ENCODE peak calls at places on chromosomes 11 and 22, in ten cellular contexts. One of them, this sample, is unnamed.

GRCh38 chr22:37794376-37794775 is 13.4 kb upstream of the GCAT start:
- DNase-seq in mammary epithelial cell: no peak
- DNase-seq in right lobe of liver: no peak
- DNase-seq in right atrium auricular region: no peak
- DNase-seq in heart left ventricle: no peak
- DNase-seq in tibial nerve: no peak
- DNase-seq in left ventricle myocardium inferior: no peak
- DNase-seq in stomach: no peak
- DNase-seq in mucosa of descending colon: no peak
- DNase-seq in uterus: no peak
- DNase-seq in this sample: no peak

GRCh38 chr11:111183706-111184105 is 61.8 kb upstream of the POU2AF2 start:
- DNase-seq in mammary epithelial cell: no peak
- DNase-seq in right lobe of liver: no peak
- DNase-seq in right atrium auricular region: no peak
- DNase-seq in heart left ventricle: no peak
- DNase-seq in tibial nerve: no peak
- DNase-seq in left ventricle myocardium inferior: no peak
- DNase-seq in stomach: no peak
- DNase-seq in mucosa of descending colon: no peak
- DNase-seq in uterus: no peak
- DNase-seq in this sample: no peak

GRCh38 chr22:44691796-44692661 is 10.0 kb upstream of the PRR5 start:
- DNase-seq in mammary epithelial cell: no peak
- DNase-seq in right lobe of liver: no peak
- DNase-seq in right atrium auricular region: no peak
- DNase-seq in heart left ventricle: no peak
- DNase-seq in tibial nerve: no peak
- DNase-seq in left ventricle myocardium inferior: no peak
- DNase-seq in stomach: no peak
- DNase-seq in mucosa of descending colon: no peak
- DNase-seq in uterus: no peak
- DNase-seq in this sample: no peak

GRCh38 chr22:30890689-30891442 is 77.7 kb downstream of the MORC2 start:
- DNase-seq in mammary epithelial cell: peak; percentile 22
- DNase-seq in right lobe of liver: peak; percentile 44
- DNase-seq in right atrium auricular region: no peak
- DNase-seq in heart left ventricle: peak; percentile 28
- DNase-seq in tibial nerve: no peak
- DNase-seq in left ventricle myocardium inferior: peak; percentile 16
- DNase-seq in stomach: peak; percentile 57
- DNase-seq in mucosa of descending colon: peak; percentile 50
- DNase-seq in uterus: peak; percentile 26
- DNase-seq in this sample: peak; percentile 34

GRCh38 chr11:70020336-70021214 is 57.5 kb upstream of the ANO1 start:
- DNase-seq in mammary epithelial cell: no peak
- DNase-seq in right lobe of liver: no peak
- DNase-seq in right atrium auricular region: no peak
- DNase-seq in heart left ventricle: peak; percentile 57
- DNase-seq in tibial nerve: no peak
- DNase-seq in left ventricle myocardium inferior: peak; percentile 39
- DNase-seq in stomach: no peak
- DNase-seq in mucosa of descending colon: no peak
- DNase-seq in uterus: no peak
- DNase-seq in this sample: no peak

GRCh38 chr11:44349328-44349727 is 39.4 kb upstream of the ALX4 start:
- DNase-seq in mammary epithelial cell: no peak
- DNase-seq in right lobe of liver: no peak
- DNase-seq in right atrium auricular region: no peak
- DNase-seq in heart left ventricle: no peak
- DNase-seq in tibial nerve: no peak
- DNase-seq in left ventricle myocardium inferior: no peak
- DNase-seq in stomach: no peak
- DNase-seq in mucosa of descending colon: no peak
- DNase-seq in uterus: no peak
- DNase-seq in this sample: no peak

GRCh38 chr22:42670921-42671709 is 21.9 kb upstream of the CYB5R3 start:
- DNase-seq in mammary epithelial cell: no peak
- DNase-seq in right lobe of liver: no peak
- DNase-seq in right atrium auricular region: no peak
- DNase-seq in heart left ventricle: no peak
- DNase-seq in tibial nerve: no peak
- DNase-seq in left ventricle myocardium inferior: no peak
- DNase-seq in stomach: no peak
- DNase-seq in mucosa of descending colon: no peak
- DNase-seq in uterus: no peak
- DNase-seq in this sample: no peak

GRCh38 chr22:36415415-36416168 is 27.8 kb upstream of the MYH9 start:
- DNase-seq in mammary epithelial cell: no peak
- DNase-seq in right lobe of liver: no peak
- DNase-seq in right atrium auricular region: no peak
- DNase-seq in heart left ventricle: no peak
- DNase-seq in tibial nerve: no peak
- DNase-seq in left ventricle myocardium inferior: no peak
- DNase-seq in stomach: no peak
- DNase-seq in mucosa of descending colon: no peak
- DNase-seq in uterus: no peak
- DNase-seq in this sample: no peak

GRCh38 chr11:31233425-31233824 is 136.1 kb downstream of the DCDC1 start:
- DNase-seq in mammary epithelial cell: peak; percentile 6
- DNase-seq in right lobe of liver: no peak
- DNase-seq in right atrium auricular region: no peak
- DNase-seq in heart left ventricle: no peak
- DNase-seq in tibial nerve: no peak
- DNase-seq in left ventricle myocardium inferior: no peak
- DNase-seq in stomach: no peak
- DNase-seq in mucosa of descending colon: no peak
- DNase-seq in uterus: no peak
- DNase-seq in this sample: no peak
- TF ChIP-seq CTCF in mammary epithelial cell: peak; percentile 64
- TF ChIP-seq CTCF in right lobe of liver: peak; percentile 13
- TF ChIP-seq CTCF in right atrium auricular region: peak; percentile 23
- TF ChIP-seq CTCF in heart left ventricle: no peak
- TF ChIP-seq CTCF in tibial nerve: no peak
- TF ChIP-seq CTCF in left ventricle myocardium inferior: no peak
- TF ChIP-seq CTCF in stomach: no peak
- TF ChIP-seq CTCF in mucosa of descending colon: no peak
- TF ChIP-seq CTCF in uterus: no peak
- TF ChIP-seq CTCF in this sample: peak; percentile 10

GRCh38 chr11:114153224-114153623 is 93.7 kb downstream of the ZBTB16 start:
- DNase-seq in mammary epithelial cell: no peak
- DNase-seq in right lobe of liver: peak; percentile 61
- DNase-seq in right atrium auricular region: no peak
- DNase-seq in heart left ventricle: no peak
- DNase-seq in tibial nerve: no peak
- DNase-seq in left ventricle myocardium inferior: no peak
- DNase-seq in stomach: no peak
- DNase-seq in mucosa of descending colon: no peak
- DNase-seq in uterus: no peak
- DNase-seq in this sample: no peak

GRCh38 chr11:114151631-114152030 is 92.1 kb downstream of the ZBTB16 start:
- DNase-seq in mammary epithelial cell: no peak
- DNase-seq in right lobe of liver: no peak
- DNase-seq in right atrium auricular region: no peak
- DNase-seq in heart left ventricle: no peak
- DNase-seq in tibial nerve: no peak
- DNase-seq in left ventricle myocardium inferior: no peak
- DNase-seq in stomach: no peak
- DNase-seq in mucosa of descending colon: no peak
- DNase-seq in uterus: no peak
- DNase-seq in this sample: no peak

GRCh38 chr11:114152162-114152561 is 92.7 kb downstream of the ZBTB16 start:
- DNase-seq in mammary epithelial cell: no peak
- DNase-seq in right lobe of liver: no peak
- DNase-seq in right atrium auricular region: no peak
- DNase-seq in heart left ventricle: no peak
- DNase-seq in tibial nerve: no peak
- DNase-seq in left ventricle myocardium inferior: no peak
- DNase-seq in stomach: no peak
- DNase-seq in mucosa of descending colon: no peak
- DNase-seq in uterus: no peak
- DNase-seq in this sample: no peak

GRCh38 chr11:114154271-114155047 is 94.9 kb downstream of the ZBTB16 start:
- DNase-seq in mammary epithelial cell: peak; percentile 58
- DNase-seq in right lobe of liver: no peak
- DNase-seq in right atrium auricular region: peak; percentile 86
- DNase-seq in heart left ventricle: no peak
- DNase-seq in tibial nerve: peak; percentile 59
- DNase-seq in left ventricle myocardium inferior: no peak
- DNase-seq in stomach: no peak
- DNase-seq in mucosa of descending colon: no peak
- DNase-seq in uterus: no peak
- DNase-seq in this sample: no peak

DNA sequence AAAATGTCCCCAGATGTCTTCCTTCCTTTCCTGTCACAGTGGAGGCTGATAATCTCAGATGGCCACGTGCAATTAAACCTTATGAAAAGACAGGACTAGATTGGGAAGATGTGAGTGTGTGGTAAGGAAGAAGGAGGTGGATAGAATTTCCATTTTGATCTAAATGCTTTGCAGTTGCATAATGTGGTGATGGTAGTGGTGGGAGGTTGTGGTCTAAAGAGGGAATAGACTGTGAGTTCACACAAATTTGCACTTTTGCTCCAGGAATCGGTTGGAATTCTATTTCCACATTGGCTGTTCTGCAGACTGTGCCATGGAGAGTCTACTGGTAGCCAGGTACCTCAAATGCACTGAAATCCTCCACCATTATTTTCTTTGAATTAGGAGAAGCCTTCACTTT is 93.3 kb downstream of the ZBTB16 start:
- DNase-seq in mammary epithelial cell: no peak
- DNase-seq in right lobe of liver: no peak
- DNase-seq in right atrium auricular region: no peak
- DNase-seq in heart left ventricle: no peak
- DNase-seq in tibial nerve: no peak
- DNase-seq in left ventricle myocardium inferior: no peak
- DNase-seq in stomach: no peak
- DNase-seq in mucosa of descending colon: no peak
- DNase-seq in uterus: no peak
- DNase-seq in this sample: no peak
- H3K4me1 ChIP-seq in mammary epithelial cell: peaks cover 21% of the 10 kb centered on the region
- H3K4me1 ChIP-seq in right lobe of liver: peaks cover 2% of the 10 kb centered on the region
- H3K4me1 ChIP-seq in right atrium auricular region: no peaks in the 10 kb centered on the region
- H3K4me1 ChIP-seq in heart left ventricle: peaks cover 91% of the 10 kb centered on the region
- H3K4me1 ChIP-seq in tibial nerve: peaks cover 95% of the 10 kb centered on the region
- H3K4me1 ChIP-seq in left ventricle myocardium inferior: peaks cover 98% of the 10 kb centered on the region
- H3K4me1 ChIP-seq in stomach: peaks cover 69% of the 10 kb centered on the region
- H3K4me1 ChIP-seq in mucosa of descending colon: peaks cover 18% of the 10 kb centered on the region
- H3K4me1 ChIP-seq in uterus: peaks cover 15% of the 10 kb centered on the region
- H3K4me1 ChIP-seq in this sample: no peaks in the 10 kb centered on the region

DNA sequence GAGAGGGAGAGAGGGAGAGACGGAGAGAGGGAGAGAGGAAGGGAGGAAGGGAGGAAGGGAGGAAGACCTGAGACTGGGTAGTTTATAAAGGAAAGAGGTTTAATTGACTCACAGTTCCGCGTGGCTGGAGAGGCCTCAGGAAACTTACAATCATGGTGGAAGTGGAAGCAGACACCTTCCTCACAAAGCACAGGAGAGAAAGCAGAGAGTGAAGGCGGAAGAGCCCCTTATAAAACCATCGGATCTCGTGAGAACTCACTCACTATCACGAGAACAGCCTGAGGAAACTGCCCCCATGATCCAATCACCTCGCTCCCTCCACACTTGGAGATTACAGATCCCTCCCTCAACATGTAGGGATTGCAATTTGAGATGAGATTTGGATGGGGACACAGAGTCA is 12.2 kb upstream of the CARS1 start:
- DNase-seq in mammary epithelial cell: no peak
- DNase-seq in right lobe of liver: no peak
- DNase-seq in right atrium auricular region: no peak
- DNase-seq in heart left ventricle: no peak
- DNase-seq in tibial nerve: no peak
- DNase-seq in left ventricle myocardium inferior: no peak
- DNase-seq in stomach: no peak
- DNase-seq in mucosa of descending colon: no peak
- DNase-seq in uterus: no peak
- DNase-seq in this sample: no peak
- H3K4me3 ChIP-seq in mammary epithelial cell: no peak overlapping the region
- H3K4me3 ChIP-seq in right lobe of liver: no peak overlapping the region
- H3K4me3 ChIP-seq in right atrium auricular region: no peak overlapping the region
- H3K4me3 ChIP-seq in heart left ventricle: no peak overlapping the region
- H3K4me3 ChIP-seq in tibial nerve: no peak overlapping the region
- H3K4me3 ChIP-seq in left ventricle myocardium inferior: no peak overlapping the region
- H3K4me3 ChIP-seq in stomach: no peak overlapping the region
- H3K4me3 ChIP-seq in mucosa of descending colon: no peak overlapping the region
- H3K4me3 ChIP-seq in uterus: no peak overlapping the region
- H3K4me3 ChIP-seq in this sample: no peak overlapping the region

GRCh38 chr11:14150878-14151277 is 188.4 kb downstream of the SPON1 start:
- DNase-seq in mammary epithelial cell: no peak
- DNase-seq in right lobe of liver: no peak
- DNase-seq in right atrium auricular region: no peak
- DNase-seq in heart left ventricle: no peak
- DNase-seq in tibial nerve: no peak
- DNase-seq in left ventricle myocardium inferior: no peak
- DNase-seq in stomach: no peak
- DNase-seq in mucosa of descending colon: no peak
- DNase-seq in uterus: no peak
- DNase-seq in this sample: no peak
- TF ChIP-seq CTCF in mammary epithelial cell: no peak
- TF ChIP-seq CTCF in right lobe of liver: no peak
- TF ChIP-seq CTCF in right atrium auricular region: no peak
- TF ChIP-seq CTCF in heart left ventricle: no peak
- TF ChIP-seq CTCF in tibial nerve: no peak
- TF ChIP-seq CTCF in left ventricle myocardium inferior: no peak
- TF ChIP-seq CTCF in stomach: no peak
- TF ChIP-seq CTCF in mucosa of descending colon: no peak
- TF ChIP-seq CTCF in uterus: no peak
- TF ChIP-seq CTCF in this sample: no peak

GRCh38 chr11:10800292-10800691 is 8.4 kb downstream of the EIF4G2 start:
- DNase-seq in mammary epithelial cell: no peak
- DNase-seq in right lobe of liver: no peak
- DNase-seq in right atrium auricular region: no peak
- DNase-seq in heart left ventricle: no peak
- DNase-seq in tibial nerve: no peak
- DNase-seq in left ventricle myocardium inferior: no peak
- DNase-seq in stomach: no peak
- DNase-seq in mucosa of descending colon: no peak
- DNase-seq in uterus: no peak
- DNase-seq in this sample: no peak
- H3K4me1 ChIP-seq in mammary epithelial cell: no peaks in the 10 kb centered on the region
- H3K4me1 ChIP-seq in right lobe of liver: no peaks in the 10 kb centered on the region
- H3K4me1 ChIP-seq in right atrium auricular region: no peaks in the 10 kb centered on the region
- H3K4me1 ChIP-seq in heart left ventricle: peaks cover 79% of the 10 kb centered on the region
- H3K4me1 ChIP-seq in tibial nerve: peaks cover 24% of the 10 kb centered on the region
- H3K4me1 ChIP-seq in left ventricle myocardium inferior: peaks cover 74% of the 10 kb centered on the region
- H3K4me1 ChIP-seq in stomach: peaks cover 11% of the 10 kb centered on the region
- H3K4me1 ChIP-seq in mucosa of descending colon: peaks cover 12% of the 10 kb centered on the region
- H3K4me1 ChIP-seq in uterus: peaks cover 3% of the 10 kb centered on the region
- H3K4me1 ChIP-seq in this sample: peaks cover 27% of the 10 kb centered on the region

DNA sequence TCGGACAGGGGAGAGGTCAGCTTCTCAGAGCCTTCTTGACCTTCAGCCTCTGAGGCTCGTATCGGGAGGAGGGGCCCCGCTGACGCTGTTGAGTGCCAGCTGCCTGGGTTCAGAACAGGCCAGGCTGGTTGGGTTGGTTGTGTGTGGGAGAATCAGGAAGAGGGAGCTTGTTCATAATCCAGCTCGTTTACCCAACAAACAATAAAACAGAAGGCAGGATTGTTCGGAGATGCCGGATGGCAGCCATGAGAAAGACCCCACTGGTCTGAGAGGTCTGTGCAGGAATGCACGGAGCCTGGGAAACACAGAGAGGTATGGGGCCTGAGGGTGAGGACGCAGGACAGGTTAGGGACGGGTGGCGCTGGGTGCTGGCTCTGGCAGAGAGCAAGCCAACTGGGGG is 31.6 kb upstream of the SHANK2 start:
- DNase-seq in mammary epithelial cell: peak; percentile 24
- DNase-seq in right lobe of liver: no peak
- DNase-seq in right atrium auricular region: no peak
- DNase-seq in heart left ventricle: no peak
- DNase-seq in tibial nerve: no peak
- DNase-seq in left ventricle myocardium inferior: no peak
- DNase-seq in stomach: peak; percentile 94
- DNase-seq in mucosa of descending colon: peak; percentile 92
- DNase-seq in uterus: no peak
- DNase-seq in this sample: no peak
- H3K4me3 ChIP-seq in mammary epithelial cell: no peak overlapping the region
- H3K4me3 ChIP-seq in right lobe of liver: no peak overlapping the region
- H3K4me3 ChIP-seq in right atrium auricular region: no peak overlapping the region
- H3K4me3 ChIP-seq in heart left ventricle: no peak overlapping the region
- H3K4me3 ChIP-seq in tibial nerve: no peak overlapping the region
- H3K4me3 ChIP-seq in left ventricle myocardium inferior: no peak overlapping the region
- H3K4me3 ChIP-seq in stomach: peak overlapping the region; percentile 11
- H3K4me3 ChIP-seq in mucosa of descending colon: no peak overlapping the region
- H3K4me3 ChIP-seq in uterus: no peak overlapping the region
- H3K4me3 ChIP-seq in this sample: no peak overlapping the region